ENCODE peak calls at places on chromosomes 6 and 20, in five cellular contexts. K, X, M, L and S are unnamed samples.

GRCh38 chr20:63151554-63152321 is 64.2 kb downstream of the YTHDF1 start:
- DNase-seq in K (no peak), X (no peak), M (peak; percentile 35), L (peak; percentile 45), S (no peak)

GRCh38 chr6:7145269-7146078 is 37.7 kb downstream of the RREB1 start:
- DNase-seq in K (no peak), X (no peak), M (no peak), L (no peak), S (no peak)

GRCh38 chr6:121523628-121524027 is 88.2 kb downstream of the GJA1 start:
- DNase-seq in K (no peak), X (no peak), M (no peak), L (no peak), S (no peak)

GRCh38 chr20:23005761-23006160 is 29.4 kb upstream of the SSTR4 start:
- DNase-seq in K (no peak), X (no peak), M (no peak), L (no peak), S (no peak)

GRCh38 chr6:71537717-71538116 is 249.1 kb downstream of the OGFRL1 start:
- DNase-seq in K (no peak), X (no peak), M (no peak), L (peak; percentile 69), S (peak; percentile 13)

GRCh38 chr6:8085053-8085511 is 17.3 kb downstream of the EEF1E1 start:
- DNase-seq in K (no peak), X (no peak), M (no peak), L (peak; percentile 92), S (peak; percentile 96)

GRCh38 chr20:17910828-17911294 is 57.7 kb downstream of the SNX5 start:
- DNase-seq in K (no peak), X (no peak), M (no peak), L (peak; percentile 93), S (peak; percentile 66)

GRCh38 chr20:46206025-46206424 is 87.9 kb downstream of the CD40 start:
- DNase-seq in K (no peak), X (no peak), M (no peak), L (peak; percentile 62), S (peak; percentile 70)

GRCh38 chr6:69933239-69933638 is 66.9 kb downstream of the COL19A1 start:
- DNase-seq in K (no peak), X (no peak), M (no peak), L (peak; percentile 12), S (no peak)

GRCh38 chr6:154509421-154510143 is 903 bp downstream of the CNKSR3 start:
- DNase-seq in K (no peak), X (no peak), M (no peak), L (peak; percentile 64), S (peak; percentile 52)

GRCh38 chr20:45014671-45015415 is 48.5 kb downstream of the STK4 start:
- DNase-seq in K (no peak), X (no peak), M (no peak), L (peak; percentile 78), S (no peak)

GRCh38 chr6:99885051-99885450 is 109.0 kb downstream of the MCHR2 start:
- DNase-seq in K (no peak), X (no peak), M (no peak), L (no peak), S (no peak)